ENCODE peak calls at places on chromosomes 3 and 15, in seven cellular contexts. R, X, L, Y, W, M and D are unnamed samples.

GRCh38 chr3:159911011-159911663 is 77.5 kb upstream of the IL12A start:
- DNase-seq in R (no peak), X (no peak), L (no peak), Y (no peak), W (no peak), M (no peak), D (no peak)

GRCh38 chr3:171470714-171471227 is 10.6 kb upstream of the TNIK start:
- DNase-seq in R (no peak), X (peak; percentile 24), L (no peak), Y (no peak), W (no peak), M (no peak), D (no peak)

GRCh38 chr15:57747206-57747605 is 40.7 kb downstream of the POLR2M start:
- DNase-seq in R (no peak), X (no peak), L (no peak), Y (no peak), W (no peak), M (no peak), D (no peak)

GRCh38 chr15:70014860-70015490 is 82.7 kb downstream of the TLE3 start:
- DNase-seq in R (no peak), X (peak; percentile 10), L (no peak), Y (peak; percentile 63), W (no peak), M (no peak), D (no peak)

GRCh38 chr3:73623996-73624362 is 762 bp downstream of the PDZRN3 start:
- DNase-seq in R (peak; percentile 87), X (peak; percentile 71), L (peak; percentile 63), Y (peak; percentile 92), W (no peak), M (no peak), D (no peak)

GRCh38 chr3:16319307-16319706 is 54.3 kb downstream of the OXNAD1 start:
- DNase-seq in R (no peak), X (no peak), L (no peak), Y (peak; percentile 62), W (no peak), M (no peak), D (no peak)

GRCh38 chr15:97962263-97962662 is 1.8 kb downstream of the ARRDC4 start:
- DNase-seq in R (no peak), X (no peak), L (no peak), Y (no peak), W (no peak), M (no peak), D (no peak)

GRCh38 chr3:71859128-71859519 is 74.2 kb upstream of the PROK2 start:
- DNase-seq in R (no peak), X (no peak), L (no peak), Y (peak; percentile 60), W (no peak), M (peak; percentile 46), D (no peak)

DNA sequence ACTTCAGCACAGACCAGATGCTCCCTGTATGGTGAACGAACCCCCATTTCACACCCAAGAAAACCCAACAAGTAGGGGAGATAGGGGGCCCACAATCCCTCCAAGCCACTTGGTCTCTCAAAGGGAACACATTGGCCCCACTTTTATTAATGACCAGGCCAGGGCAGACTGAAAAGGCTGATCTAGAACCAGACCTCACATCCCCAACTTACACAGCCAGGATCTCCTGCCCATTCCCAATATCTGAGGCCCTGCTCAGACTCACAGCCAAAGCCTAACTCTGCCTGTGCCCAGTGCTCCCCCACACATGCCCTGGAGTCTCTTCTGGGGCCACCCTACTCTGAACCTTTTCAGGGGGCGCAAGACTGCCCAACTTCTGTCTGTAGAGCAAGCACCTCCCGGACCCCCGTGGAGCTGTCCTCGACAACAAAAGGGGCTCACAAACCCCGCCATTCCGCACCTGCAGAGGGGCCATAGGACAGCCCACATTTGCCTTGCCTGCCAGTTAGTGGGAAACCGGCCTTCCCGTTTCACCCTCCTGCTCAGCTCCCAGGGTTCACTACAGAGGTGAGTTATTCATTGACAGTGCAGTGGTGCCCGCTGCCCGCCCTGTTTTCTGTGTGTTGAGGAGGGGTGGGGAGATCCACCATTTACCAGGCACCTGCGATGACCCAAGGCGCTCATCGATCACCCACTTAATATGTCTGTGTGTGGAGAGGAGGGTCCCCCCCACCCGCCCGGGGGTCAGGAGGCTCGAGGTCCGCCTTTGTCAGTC is 1.6 kb downstream of the PLXNB1 start:
- DNase-seq in R (no peak), X (peak; percentile 69), L (no peak), Y (peak; percentile 77), W (no peak), M (no peak), D (no peak)
- H3K4me3 ChIP-seq in R (peak overlapping the region; percentile 68), X (peak overlapping the region; percentile 84), L (peak overlapping the region; percentile 79), Y (peak overlapping the region; percentile 97), W (peak overlapping the region; percentile 57), M (peak overlapping the region; percentile 63), D (peak overlapping the region; percentile 58)

DNA sequence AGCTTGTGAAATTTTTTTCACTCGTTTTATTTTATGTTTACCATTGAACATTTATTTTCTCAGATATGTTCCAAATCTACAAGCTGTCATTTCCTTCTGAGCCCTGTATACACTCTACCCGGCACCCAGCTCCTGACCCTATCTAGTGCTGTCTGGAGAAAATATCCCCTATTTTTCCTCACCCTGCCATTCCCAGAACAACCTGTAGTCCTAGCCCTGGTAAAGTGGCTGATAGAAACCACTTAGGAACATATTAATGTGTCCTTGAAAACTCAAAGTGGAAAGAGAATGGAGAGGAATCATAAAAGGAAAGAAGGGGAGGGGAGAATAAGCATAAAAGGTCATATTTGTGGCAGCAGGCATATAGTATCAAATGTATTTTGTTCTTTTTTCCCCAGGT is 8.2 kb upstream of the TIMMDC1 start:
- DNase-seq in R (no peak), X (no peak), L (no peak), Y (no peak), W (no peak), M (no peak), D (no peak)
- TF ChIP-seq CTCF in R (no peak), X (no peak), L (no peak), Y (no peak), W (no peak), M (no peak), D (no peak)

GRCh38 chr15:100311099-100311751 is 30.6 kb downstream of the ADAMTS17 start:
- DNase-seq in R (no peak), X (no peak), L (peak; percentile 50), Y (no peak), W (peak; percentile 37), M (no peak), D (no peak)
- H3K4me3 ChIP-seq in R (no peak overlapping the region), X (no peak overlapping the region), L (no peak overlapping the region), Y (no peak overlapping the region), W (no peak overlapping the region), M (no peak overlapping the region), D (no peak overlapping the region)

DNA sequence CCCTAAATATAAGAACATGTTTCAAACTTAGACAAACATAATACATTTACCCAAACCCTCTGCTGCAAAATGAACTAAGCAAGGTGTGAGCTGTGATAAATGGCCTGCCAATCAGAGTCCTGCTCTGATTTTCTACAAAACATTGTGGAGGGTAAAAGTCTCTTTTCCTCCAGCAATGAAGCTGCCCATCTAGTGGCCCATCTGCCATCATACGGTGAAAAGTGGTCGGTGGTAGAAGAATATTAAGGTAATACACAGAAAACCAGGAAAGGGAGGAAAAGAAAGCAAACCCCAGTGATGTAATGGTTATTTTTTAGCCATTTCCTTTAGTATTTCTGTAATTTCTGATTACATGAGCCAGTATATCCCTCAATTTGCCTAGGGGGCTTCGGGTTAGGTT is 838.1 kb downstream of the TBL1XR1 start:
- DNase-seq in R (no peak), X (no peak), L (no peak), Y (no peak), W (no peak), M (no peak), D (no peak)
- TF ChIP-seq CTCF in R (no peak), X (peak; percentile 39), L (no peak), Y (peak; percentile 50), W (no peak), M (peak; percentile 28), D (peak; percentile 12)